ENCODE peak calls at places on chromosome 2, in six cellular contexts. H is HCT116, T is HepG2, W is K562, J is SK-N-SH, E is GM12878. F is an unnamed sample.

GRCh38 chr2:240196716-240197438 is 56.4 kb upstream of the OTOS start:
- DNase-seq in E (no peak), W (no peak), T (no peak), J (no peak), H (no peak), F (no peak)

GRCh38 chr2:27147935-27148334 is 869 bp upstream of the TCF23 start:
- DNase-seq in J (peak), W (no peak), T (no peak), E (no peak), H (no peak), F (no peak)

GRCh38 chr2:235008584-235009044 is 56.8 kb downstream of the SH3BP4 start:
- DNase-seq in W (no peak), E (no peak), H (peak), J (no peak), T (peak), F (no peak)

GRCh38 chr2:8573234-8573941 is 108.5 kb upstream of the ID2 start:
- DNase-seq in T (peak), J (no peak), E (no peak), H (no peak), W (no peak), F (no peak)

GRCh38 chr2:228303960-228304359 is 122.5 kb upstream of the SPHKAP start:
- DNase-seq in T (no peak), J (no peak), E (no peak), W (no peak), H (no peak), F (no peak)

GRCh38 chr2:109409347-109410020 is 204.3 kb downstream of the SEPTIN10 start:
- DNase-seq in W (peak), H (no peak), J (no peak), E (no peak), T (no peak), F (no peak)

GRCh38 chr2:10406016-10406415 is 42.1 kb downstream of the ODC1 start:
- DNase-seq in J (no peak), E (no peak), T (no peak), W (no peak), H (no peak), F (no peak)

GRCh38 chr2:55779459-55780421 is 86.1 kb upstream of the PNPT1 start:
- DNase-seq in T (peak), W (no peak), J (no peak), H (peak), E (no peak), F (peak)

GRCh38 chr2:240387325-240387668 is 48.2 kb upstream of the GPC1 start:
- DNase-seq in J (no peak), E (no peak), W (no peak), T (no peak), H (no peak), F (no peak)

GRCh38 chr2:9403924-9404323 is 19.4 kb downstream of the ITGB1BP1 start:
- DNase-seq in T (no peak), E (no peak), J (no peak), W (no peak), H (no peak), F (no peak)

GRCh38 chr2:237097911-237098702 is 12.4 kb downstream of the COPS8 start:
- DNase-seq in H (no peak), E (no peak), J (no peak), W (no peak), T (no peak), F (no peak)

GRCh38 chr2:71603311-71603794 is 150.0 kb downstream of the DYSF start:
- DNase-seq in J (no peak), W (no peak), E (no peak), T (no peak), H (no peak), F (no peak)

GRCh38 chr2:45849491-45850283 is 198.2 kb downstream of the PRKCE start:
- DNase-seq in W (no peak), J (no peak), T (no peak), E (no peak), H (no peak), F (no peak)

GRCh38 chr2:50402654-50402960 is 629.3 kb downstream of the NRXN1 start:
- DNase-seq in J (no peak), E (no peak), T (no peak), W (no peak), H (no peak), F (no peak)

GRCh38 chr2:50398101-50398500 is 633.8 kb downstream of the NRXN1 start:
- DNase-seq in E (no peak), H (no peak), W (no peak), T (no peak), J (no peak), F (no peak)

GRCh38 chr2:50396301-50396637 is 635.7 kb downstream of the NRXN1 start:
- DNase-seq in J (no peak), E (no peak), W (no peak), T (no peak), H (no peak), F (no peak)

GRCh38 chr2:50401772-50402653 is 629.9 kb downstream of the NRXN1 start:
- DNase-seq in W (peak), H (peak), J (peak), E (no peak), T (peak), F (no peak)
- TF ChIP-seq JUND in W (no peak), H (no peak), J (no peak), E (no peak), T (no peak), F (no peak)

GRCh38 chr2:776038-776437 is 98.8 kb upstream of the TMEM18 start:
- DNase-seq in E (no peak), J (no peak), H (no peak), T (no peak), W (no peak), F (no peak)
- TF ChIP-seq JUND in E (no peak), J (no peak), H (no peak), T (no peak), W (no peak), F (no peak)

DNA sequence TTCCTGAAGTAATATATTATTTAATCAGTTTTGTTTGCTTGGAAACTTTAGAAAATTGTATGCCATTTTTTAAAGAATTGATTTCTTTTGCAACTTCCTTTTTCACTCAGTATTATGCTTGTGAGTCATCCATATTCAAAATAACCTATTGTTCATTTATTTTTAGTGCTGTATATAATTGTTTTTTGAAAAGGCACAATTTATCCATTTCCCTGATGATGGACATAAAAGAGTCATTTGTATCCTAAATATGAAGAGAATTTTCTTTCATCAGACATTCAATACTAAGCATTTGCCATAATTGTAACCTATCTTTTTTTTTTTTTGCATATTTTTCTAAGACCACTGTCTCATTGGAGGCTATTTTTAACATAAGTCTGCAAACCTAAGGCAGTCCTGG is 134.1 kb upstream of the SERPINE2 start:
- DNase-seq in J (no peak), H (no peak), E (no peak), T (no peak), W (no peak), F (no peak)
- TF ChIP-seq JUND in J (no peak), H (no peak), E (no peak), T (no peak), W (no peak), F (no peak)

GRCh38 chr2:192197387-192197786 is 2.7 kb upstream of the TMEFF2 start:
- DNase-seq in J (no peak), E (no peak), W (no peak), T (no peak), H (no peak), F (peak)

GRCh38 chr2:192194065-192194865 is 468 bp downstream of the TMEFF2 start:
- DNase-seq in J (no peak), H (no peak), E (no peak), W (no peak), T (no peak), F (no peak)

GRCh38 chr2:192195548-192196418 is 1.1 kb upstream of the TMEFF2 start:
- DNase-seq in J (no peak), T (no peak), E (no peak), W (no peak), H (no peak), F (peak)

GRCh38 chr2:192194866-192195547 is at the start of gene TMEFF2:
- DNase-seq in E (no peak), H (no peak), W (peak), T (peak), J (peak), F (no peak)

DNA sequence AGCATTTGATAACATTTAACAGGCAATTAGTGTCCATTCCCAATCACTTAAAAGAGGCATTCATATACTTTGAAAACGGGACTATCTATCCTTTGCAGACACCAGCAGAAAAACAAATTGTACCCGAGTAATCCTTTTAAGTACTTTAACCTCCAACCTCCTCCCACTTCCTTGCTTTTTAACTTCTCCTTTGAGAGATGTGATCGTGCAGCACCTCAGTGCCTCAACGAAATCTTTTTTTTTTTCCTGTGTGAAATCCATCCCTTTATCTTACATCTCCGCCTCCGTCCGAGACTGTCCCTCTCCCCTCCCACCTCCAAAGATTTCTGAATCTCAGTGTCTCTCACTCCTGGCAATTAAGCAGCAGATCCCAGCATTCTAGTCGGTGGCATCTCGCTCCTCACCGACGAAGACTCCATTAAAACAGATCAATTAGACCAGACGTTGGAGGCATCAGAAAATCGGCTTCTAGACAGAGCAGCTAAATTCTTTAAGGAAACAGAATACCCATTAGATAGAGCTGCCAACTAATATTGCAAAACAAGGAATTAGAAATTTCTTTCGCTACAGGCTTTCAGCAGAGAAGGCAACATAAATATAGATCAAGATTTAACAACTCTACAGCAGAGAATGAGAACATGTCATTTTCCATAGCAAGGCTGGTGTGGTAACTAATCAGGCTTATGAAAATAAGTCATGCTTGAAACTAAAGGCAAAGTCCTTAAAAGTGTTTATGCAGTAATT is 1.9 kb upstream of the TMEFF2 start:
- DNase-seq in W (no peak), E (no peak), H (no peak), T (no peak), J (no peak), F (no peak)
- TF ChIP-seq JUND in W (no peak), E (no peak), H (no peak), T (no peak), J (no peak), F (no peak)

DNA sequence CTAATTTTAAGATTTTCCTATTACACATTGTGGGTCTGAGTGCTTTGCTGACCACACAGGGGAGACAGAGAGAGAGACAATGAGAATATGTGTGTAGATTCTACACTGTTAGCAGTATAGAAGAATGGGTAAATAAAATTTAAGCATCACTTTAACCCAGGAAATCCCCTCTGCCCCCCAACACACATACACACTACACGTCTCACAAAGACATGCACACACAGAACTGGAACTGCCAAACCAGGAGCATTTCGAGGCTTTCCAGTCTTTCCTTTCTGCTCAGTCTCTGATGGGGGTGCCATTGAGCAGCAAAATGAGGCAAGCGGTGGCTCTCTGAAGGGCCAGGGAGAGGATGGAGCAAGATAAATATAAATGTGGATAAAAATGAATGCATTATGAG is 2.5 kb downstream of the MERTK start:
- DNase-seq in J (peak), T (peak), W (peak), H (no peak), E (no peak), F (no peak)
- TF ChIP-seq JUND in J (no peak), T (no peak), W (no peak), H (no peak), E (no peak), F (no peak)

DNA sequence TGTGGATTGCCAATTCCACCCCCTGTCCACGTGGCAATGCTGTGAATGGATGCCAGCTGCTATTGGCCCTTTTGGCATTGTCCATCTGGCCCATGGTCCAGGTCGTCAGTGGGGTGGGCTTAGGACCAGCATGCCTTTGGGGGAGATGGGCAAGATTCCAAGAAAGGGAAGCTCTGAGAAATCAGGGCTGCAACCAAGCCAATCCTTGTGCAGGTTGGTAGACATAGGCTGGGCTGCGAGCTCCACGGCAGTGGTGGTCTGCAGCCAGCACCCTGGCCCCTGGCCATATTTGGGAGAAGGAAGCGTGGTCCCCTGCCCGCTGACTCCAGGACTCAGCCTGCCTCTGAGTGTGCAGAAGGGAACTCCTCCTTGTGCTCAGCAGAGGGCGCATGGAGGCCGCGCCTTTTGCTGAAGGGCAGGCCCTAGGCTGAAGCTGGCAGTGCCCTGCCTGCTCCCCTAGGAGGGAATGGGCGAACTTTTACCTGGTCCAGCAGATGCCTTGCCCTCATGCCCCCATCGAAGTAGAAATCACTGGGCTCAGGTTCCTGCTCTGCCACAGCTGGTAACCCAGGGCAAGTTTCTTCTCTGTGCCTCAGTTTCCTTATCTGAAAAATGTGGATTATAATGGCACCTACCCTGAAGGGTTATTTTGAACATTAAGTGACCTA is 5.4 kb downstream of the SPR start:
- DNase-seq in J (peak), E (no peak), W (peak), H (no peak), T (peak), F (peak)
- TF ChIP-seq JUND in J (no peak), E (no peak), W (no peak), H (no peak), T (no peak), F (no peak)

DNA sequence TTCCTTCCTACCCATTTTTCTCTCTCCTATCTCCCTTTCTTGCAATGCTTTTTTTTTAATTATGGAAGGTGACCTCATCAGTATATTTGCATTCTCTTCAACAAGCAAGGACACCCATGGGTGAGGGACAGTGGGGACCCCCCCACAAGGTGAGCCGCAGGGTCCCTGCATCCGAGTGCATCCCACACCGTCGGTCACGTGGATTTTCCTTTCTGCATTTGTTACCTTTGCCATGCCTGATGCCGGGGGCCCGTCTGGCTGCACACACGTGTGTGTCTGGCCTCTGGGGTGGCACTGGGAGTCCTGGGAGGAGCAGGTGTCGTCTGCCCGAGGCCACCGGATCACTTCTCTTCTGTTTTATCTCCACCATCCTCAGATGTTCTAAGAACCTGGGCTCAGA is 30.1 kb upstream of the SNTG2 start:
- DNase-seq in J (no peak), H (no peak), E (no peak), W (no peak), T (no peak), F (no peak)
- TF ChIP-seq JUND in J (no peak), H (no peak), E (no peak), W (no peak), T (no peak), F (no peak)

GRCh38 chr2:218065239-218066006 is 3.6 kb upstream of the RUFY4 start:
- DNase-seq in E (no peak), W (no peak), T (no peak), H (no peak), J (no peak), F (no peak)
- TF ChIP-seq JUND in E (no peak), W (no peak), T (no peak), H (no peak), J (no peak), F (no peak)

F was measured in T47D.